ENCODE peak calls at places on chromosomes 12 and 14, in seven cellular contexts. One of them, this sample, is unnamed.

GRCh38 chr12:68483592-68484373 is 126.9 kb upstream of the RAP1B start:
- DNase-seq in activated T-helper 1 cell treated with anti-CD3 and anti-CD28 coated beads, Interleukin-12 subunit alpha, Interleukin-12 subunit beta, Interleukin-2, Interleukin-4 antibody, amounts not matched to agents 30 ng/mL and 10 ng/mL and 1 ng/mL, durations not matched to agents 14 hours and 24 hours and 36 hours: no peak
- DNase-seq in NCI-H1694: no peak
- DNase-seq in activated T-cell treated with anti-CD3 and anti-CD28 coated beads for 1 hour: no peak
- DNase-seq in GM04504: no peak
- DNase-seq in stimulated activated CD8-positive, alpha-beta memory T cell treated with anti-CD3 and anti-CD28 coated beads, Interleukin-12 subunit alpha, Interleukin-12 subunit beta, amount 100 ng/mL, for 4 hours: no peak
- DNase-seq in NCI-H748 treated with DMSO at 0.1 percent for 48 hours: no peak
- DNase-seq in this sample: no peak

GRCh38 chr12:123085046-123085445 is 65.8 kb downstream of the PITPNM2 start:
- DNase-seq in activated T-helper 1 cell treated with anti-CD3 and anti-CD28 coated beads, Interleukin-12 subunit alpha, Interleukin-12 subunit beta, Interleukin-2, Interleukin-4 antibody, amounts not matched to agents 30 ng/mL and 10 ng/mL and 1 ng/mL, durations not matched to agents 14 hours and 24 hours and 36 hours: no peak
- DNase-seq in NCI-H1694: no peak
- DNase-seq in activated T-cell treated with anti-CD3 and anti-CD28 coated beads for 1 hour: no peak
- DNase-seq in GM04504: no peak
- DNase-seq in stimulated activated CD8-positive, alpha-beta memory T cell treated with anti-CD3 and anti-CD28 coated beads, Interleukin-12 subunit alpha, Interleukin-12 subunit beta, amount 100 ng/mL, for 4 hours: no peak
- DNase-seq in NCI-H748 treated with DMSO at 0.1 percent for 48 hours: no peak
- DNase-seq in this sample: no peak

GRCh38 chr12:2323538-2324261 is 270.9 kb downstream of the CACNA1C start:
- DNase-seq in activated T-helper 1 cell treated with anti-CD3 and anti-CD28 coated beads, Interleukin-12 subunit alpha, Interleukin-12 subunit beta, Interleukin-2, Interleukin-4 antibody, amounts not matched to agents 30 ng/mL and 10 ng/mL and 1 ng/mL, durations not matched to agents 14 hours and 24 hours and 36 hours: no peak
- DNase-seq in NCI-H1694: no peak
- DNase-seq in activated T-cell treated with anti-CD3 and anti-CD28 coated beads for 1 hour: no peak
- DNase-seq in GM04504: no peak
- DNase-seq in stimulated activated CD8-positive, alpha-beta memory T cell treated with anti-CD3 and anti-CD28 coated beads, Interleukin-12 subunit alpha, Interleukin-12 subunit beta, amount 100 ng/mL, for 4 hours: no peak
- DNase-seq in NCI-H748 treated with DMSO at 0.1 percent for 48 hours: no peak
- DNase-seq in this sample: peak; percentile 17

GRCh38 chr12:75960086-75960910 is 71.3 kb downstream of the PHLDA1 start:
- DNase-seq in activated T-helper 1 cell treated with anti-CD3 and anti-CD28 coated beads, Interleukin-12 subunit alpha, Interleukin-12 subunit beta, Interleukin-2, Interleukin-4 antibody, amounts not matched to agents 30 ng/mL and 10 ng/mL and 1 ng/mL, durations not matched to agents 14 hours and 24 hours and 36 hours: no peak
- DNase-seq in NCI-H1694: no peak
- DNase-seq in activated T-cell treated with anti-CD3 and anti-CD28 coated beads for 1 hour: no peak
- DNase-seq in GM04504: no peak
- DNase-seq in stimulated activated CD8-positive, alpha-beta memory T cell treated with anti-CD3 and anti-CD28 coated beads, Interleukin-12 subunit alpha, Interleukin-12 subunit beta, amount 100 ng/mL, for 4 hours: no peak
- DNase-seq in NCI-H748 treated with DMSO at 0.1 percent for 48 hours: peak; percentile 36
- DNase-seq in this sample: no peak

GRCh38 chr14:65850429-65851145 is 438.1 kb downstream of the FUT8 start:
- DNase-seq in activated T-helper 1 cell treated with anti-CD3 and anti-CD28 coated beads, Interleukin-12 subunit alpha, Interleukin-12 subunit beta, Interleukin-2, Interleukin-4 antibody, amounts not matched to agents 30 ng/mL and 10 ng/mL and 1 ng/mL, durations not matched to agents 14 hours and 24 hours and 36 hours: peak; percentile 77
- DNase-seq in NCI-H1694: peak; percentile 94
- DNase-seq in activated T-cell treated with anti-CD3 and anti-CD28 coated beads for 1 hour: peak; percentile 28
- DNase-seq in GM04504: no peak
- DNase-seq in stimulated activated CD8-positive, alpha-beta memory T cell treated with anti-CD3 and anti-CD28 coated beads, Interleukin-12 subunit alpha, Interleukin-12 subunit beta, amount 100 ng/mL, for 4 hours: peak; percentile 16
- DNase-seq in NCI-H748 treated with DMSO at 0.1 percent for 48 hours: no peak
- DNase-seq in this sample: no peak

GRCh38 chr14:60775296-60775695 is 40.7 kb downstream of the MNAT1 start:
- DNase-seq in activated T-helper 1 cell treated with anti-CD3 and anti-CD28 coated beads, Interleukin-12 subunit alpha, Interleukin-12 subunit beta, Interleukin-2, Interleukin-4 antibody, amounts not matched to agents 30 ng/mL and 10 ng/mL and 1 ng/mL, durations not matched to agents 14 hours and 24 hours and 36 hours: no peak
- DNase-seq in NCI-H1694: no peak
- DNase-seq in activated T-cell treated with anti-CD3 and anti-CD28 coated beads for 1 hour: no peak
- DNase-seq in GM04504: peak; percentile 10
- DNase-seq in stimulated activated CD8-positive, alpha-beta memory T cell treated with anti-CD3 and anti-CD28 coated beads, Interleukin-12 subunit alpha, Interleukin-12 subunit beta, amount 100 ng/mL, for 4 hours: no peak
- DNase-seq in NCI-H748 treated with DMSO at 0.1 percent for 48 hours: no peak
- DNase-seq in this sample: no peak

GRCh38 chr12:107200394-107200793 is 107.0 kb upstream of the CRY1 start:
- DNase-seq in activated T-helper 1 cell treated with anti-CD3 and anti-CD28 coated beads, Interleukin-12 subunit alpha, Interleukin-12 subunit beta, Interleukin-2, Interleukin-4 antibody, amounts not matched to agents 30 ng/mL and 10 ng/mL and 1 ng/mL, durations not matched to agents 14 hours and 24 hours and 36 hours: no peak
- DNase-seq in NCI-H1694: no peak
- DNase-seq in activated T-cell treated with anti-CD3 and anti-CD28 coated beads for 1 hour: no peak
- DNase-seq in GM04504: no peak
- DNase-seq in stimulated activated CD8-positive, alpha-beta memory T cell treated with anti-CD3 and anti-CD28 coated beads, Interleukin-12 subunit alpha, Interleukin-12 subunit beta, amount 100 ng/mL, for 4 hours: no peak
- DNase-seq in NCI-H748 treated with DMSO at 0.1 percent for 48 hours: no peak
- DNase-seq in this sample: no peak

GRCh38 chr12:68479832-68480291 is 130.8 kb upstream of the RAP1B start:
- DNase-seq in activated T-helper 1 cell treated with anti-CD3 and anti-CD28 coated beads, Interleukin-12 subunit alpha, Interleukin-12 subunit beta, Interleukin-2, Interleukin-4 antibody, amounts not matched to agents 30 ng/mL and 10 ng/mL and 1 ng/mL, durations not matched to agents 14 hours and 24 hours and 36 hours: no peak
- DNase-seq in NCI-H1694: no peak
- DNase-seq in activated T-cell treated with anti-CD3 and anti-CD28 coated beads for 1 hour: no peak
- DNase-seq in GM04504: no peak
- DNase-seq in stimulated activated CD8-positive, alpha-beta memory T cell treated with anti-CD3 and anti-CD28 coated beads, Interleukin-12 subunit alpha, Interleukin-12 subunit beta, amount 100 ng/mL, for 4 hours: no peak
- DNase-seq in NCI-H748 treated with DMSO at 0.1 percent for 48 hours: no peak
- DNase-seq in this sample: no peak

GRCh38 chr14:80692903-80693302 is 248.6 kb downstream of the CEP128 start:
- DNase-seq in activated T-helper 1 cell treated with anti-CD3 and anti-CD28 coated beads, Interleukin-12 subunit alpha, Interleukin-12 subunit beta, Interleukin-2, Interleukin-4 antibody, amounts not matched to agents 30 ng/mL and 10 ng/mL and 1 ng/mL, durations not matched to agents 14 hours and 24 hours and 36 hours: no peak
- DNase-seq in NCI-H1694: no peak
- DNase-seq in activated T-cell treated with anti-CD3 and anti-CD28 coated beads for 1 hour: no peak
- DNase-seq in GM04504: no peak
- DNase-seq in stimulated activated CD8-positive, alpha-beta memory T cell treated with anti-CD3 and anti-CD28 coated beads, Interleukin-12 subunit alpha, Interleukin-12 subunit beta, amount 100 ng/mL, for 4 hours: no peak
- DNase-seq in NCI-H748 treated with DMSO at 0.1 percent for 48 hours: no peak
- DNase-seq in this sample: no peak

GRCh38 chr12:94059394-94060368 is 88.7 kb upstream of the PLXNC1 start:
- DNase-seq in activated T-helper 1 cell treated with anti-CD3 and anti-CD28 coated beads, Interleukin-12 subunit alpha, Interleukin-12 subunit beta, Interleukin-2, Interleukin-4 antibody, amounts not matched to agents 30 ng/mL and 10 ng/mL and 1 ng/mL, durations not matched to agents 14 hours and 24 hours and 36 hours: no peak
- DNase-seq in NCI-H1694: no peak
- DNase-seq in activated T-cell treated with anti-CD3 and anti-CD28 coated beads for 1 hour: no peak
- DNase-seq in GM04504: no peak
- DNase-seq in stimulated activated CD8-positive, alpha-beta memory T cell treated with anti-CD3 and anti-CD28 coated beads, Interleukin-12 subunit alpha, Interleukin-12 subunit beta, amount 100 ng/mL, for 4 hours: no peak
- DNase-seq in NCI-H748 treated with DMSO at 0.1 percent for 48 hours: no peak
- DNase-seq in this sample: no peak

GRCh38 chr12:112599871-112600270 is 181.1 kb downstream of the PTPN11 start:
- DNase-seq in activated T-helper 1 cell treated with anti-CD3 and anti-CD28 coated beads, Interleukin-12 subunit alpha, Interleukin-12 subunit beta, Interleukin-2, Interleukin-4 antibody, amounts not matched to agents 30 ng/mL and 10 ng/mL and 1 ng/mL, durations not matched to agents 14 hours and 24 hours and 36 hours: no peak
- DNase-seq in NCI-H1694: no peak
- DNase-seq in activated T-cell treated with anti-CD3 and anti-CD28 coated beads for 1 hour: no peak
- DNase-seq in GM04504: no peak
- DNase-seq in stimulated activated CD8-positive, alpha-beta memory T cell treated with anti-CD3 and anti-CD28 coated beads, Interleukin-12 subunit alpha, Interleukin-12 subunit beta, amount 100 ng/mL, for 4 hours: no peak
- DNase-seq in NCI-H748 treated with DMSO at 0.1 percent for 48 hours: no peak
- DNase-seq in this sample: no peak

GRCh38 chr12:34294137-34294536 is 271.8 kb downstream of the ALG10 start:
- DNase-seq in activated T-helper 1 cell treated with anti-CD3 and anti-CD28 coated beads, Interleukin-12 subunit alpha, Interleukin-12 subunit beta, Interleukin-2, Interleukin-4 antibody, amounts not matched to agents 30 ng/mL and 10 ng/mL and 1 ng/mL, durations not matched to agents 14 hours and 24 hours and 36 hours: no peak
- DNase-seq in NCI-H1694: no peak
- DNase-seq in activated T-cell treated with anti-CD3 and anti-CD28 coated beads for 1 hour: no peak
- DNase-seq in GM04504: no peak
- DNase-seq in stimulated activated CD8-positive, alpha-beta memory T cell treated with anti-CD3 and anti-CD28 coated beads, Interleukin-12 subunit alpha, Interleukin-12 subunit beta, amount 100 ng/mL, for 4 hours: no peak
- DNase-seq in NCI-H748 treated with DMSO at 0.1 percent for 48 hours: no peak
- DNase-seq in this sample: no peak

GRCh38 chr12:53736602-53737493 is 9.6 kb upstream of the CALCOCO1 start:
- DNase-seq in activated T-helper 1 cell treated with anti-CD3 and anti-CD28 coated beads, Interleukin-12 subunit alpha, Interleukin-12 subunit beta, Interleukin-2, Interleukin-4 antibody, amounts not matched to agents 30 ng/mL and 10 ng/mL and 1 ng/mL, durations not matched to agents 14 hours and 24 hours and 36 hours: no peak
- DNase-seq in NCI-H1694: peak; percentile 60
- DNase-seq in activated T-cell treated with anti-CD3 and anti-CD28 coated beads for 1 hour: no peak
- DNase-seq in GM04504: no peak
- DNase-seq in stimulated activated CD8-positive, alpha-beta memory T cell treated with anti-CD3 and anti-CD28 coated beads, Interleukin-12 subunit alpha, Interleukin-12 subunit beta, amount 100 ng/mL, for 4 hours: no peak
- DNase-seq in NCI-H748 treated with DMSO at 0.1 percent for 48 hours: no peak
- DNase-seq in this sample: no peak

GRCh38 chr12:49253033-49253623 is 11.8 kb upstream of the TUBA1C start:
- DNase-seq in activated T-helper 1 cell treated with anti-CD3 and anti-CD28 coated beads, Interleukin-12 subunit alpha, Interleukin-12 subunit beta, Interleukin-2, Interleukin-4 antibody, amounts not matched to agents 30 ng/mL and 10 ng/mL and 1 ng/mL, durations not matched to agents 14 hours and 24 hours and 36 hours: no peak
- DNase-seq in NCI-H1694: no peak
- DNase-seq in activated T-cell treated with anti-CD3 and anti-CD28 coated beads for 1 hour: no peak
- DNase-seq in GM04504: no peak
- DNase-seq in stimulated activated CD8-positive, alpha-beta memory T cell treated with anti-CD3 and anti-CD28 coated beads, Interleukin-12 subunit alpha, Interleukin-12 subunit beta, amount 100 ng/mL, for 4 hours: no peak
- DNase-seq in NCI-H748 treated with DMSO at 0.1 percent for 48 hours: no peak
- DNase-seq in this sample: no peak

GRCh38 chr12:49335955-49336644 is 888 bp downstream of the C1QL4 start:
- DNase-seq in activated T-helper 1 cell treated with anti-CD3 and anti-CD28 coated beads, Interleukin-12 subunit alpha, Interleukin-12 subunit beta, Interleukin-2, Interleukin-4 antibody, amounts not matched to agents 30 ng/mL and 10 ng/mL and 1 ng/mL, durations not matched to agents 14 hours and 24 hours and 36 hours: no peak
- DNase-seq in NCI-H1694: no peak
- DNase-seq in activated T-cell treated with anti-CD3 and anti-CD28 coated beads for 1 hour: no peak
- DNase-seq in GM04504: no peak
- DNase-seq in stimulated activated CD8-positive, alpha-beta memory T cell treated with anti-CD3 and anti-CD28 coated beads, Interleukin-12 subunit alpha, Interleukin-12 subunit beta, amount 100 ng/mL, for 4 hours: no peak
- DNase-seq in NCI-H748 treated with DMSO at 0.1 percent for 48 hours: no peak
- DNase-seq in this sample: no peak

GRCh38 chr12:87280356-87280755 is 748.8 kb downstream of the C12orf50 start:
- DNase-seq in activated T-helper 1 cell treated with anti-CD3 and anti-CD28 coated beads, Interleukin-12 subunit alpha, Interleukin-12 subunit beta, Interleukin-2, Interleukin-4 antibody, amounts not matched to agents 30 ng/mL and 10 ng/mL and 1 ng/mL, durations not matched to agents 14 hours and 24 hours and 36 hours: no peak
- DNase-seq in NCI-H1694: no peak
- DNase-seq in activated T-cell treated with anti-CD3 and anti-CD28 coated beads for 1 hour: no peak
- DNase-seq in GM04504: no peak
- DNase-seq in stimulated activated CD8-positive, alpha-beta memory T cell treated with anti-CD3 and anti-CD28 coated beads, Interleukin-12 subunit alpha, Interleukin-12 subunit beta, amount 100 ng/mL, for 4 hours: no peak
- DNase-seq in NCI-H748 treated with DMSO at 0.1 percent for 48 hours: no peak
- DNase-seq in this sample: no peak

GRCh38 chr12:1099158-1099557 is 108.1 kb downstream of the ERC1 start:
- DNase-seq in activated T-helper 1 cell treated with anti-CD3 and anti-CD28 coated beads, Interleukin-12 subunit alpha, Interleukin-12 subunit beta, Interleukin-2, Interleukin-4 antibody, amounts not matched to agents 30 ng/mL and 10 ng/mL and 1 ng/mL, durations not matched to agents 14 hours and 24 hours and 36 hours: no peak
- DNase-seq in NCI-H1694: no peak
- DNase-seq in activated T-cell treated with anti-CD3 and anti-CD28 coated beads for 1 hour: no peak
- DNase-seq in GM04504: no peak
- DNase-seq in stimulated activated CD8-positive, alpha-beta memory T cell treated with anti-CD3 and anti-CD28 coated beads, Interleukin-12 subunit alpha, Interleukin-12 subunit beta, amount 100 ng/mL, for 4 hours: no peak
- DNase-seq in NCI-H748 treated with DMSO at 0.1 percent for 48 hours: no peak
- DNase-seq in this sample: no peak

GRCh38 chr12:49296836-49297694 is 2.1 kb downstream of the PRPH start:
- DNase-seq in activated T-helper 1 cell treated with anti-CD3 and anti-CD28 coated beads, Interleukin-12 subunit alpha, Interleukin-12 subunit beta, Interleukin-2, Interleukin-4 antibody, amounts not matched to agents 30 ng/mL and 10 ng/mL and 1 ng/mL, durations not matched to agents 14 hours and 24 hours and 36 hours: no peak
- DNase-seq in NCI-H1694: no peak
- DNase-seq in activated T-cell treated with anti-CD3 and anti-CD28 coated beads for 1 hour: no peak
- DNase-seq in GM04504: no peak
- DNase-seq in stimulated activated CD8-positive, alpha-beta memory T cell treated with anti-CD3 and anti-CD28 coated beads, Interleukin-12 subunit alpha, Interleukin-12 subunit beta, amount 100 ng/mL, for 4 hours: no peak
- DNase-seq in NCI-H748 treated with DMSO at 0.1 percent for 48 hours: peak; percentile 74
- DNase-seq in this sample: no peak

GRCh38 chr14:41167040-41167439 is 439.6 kb upstream of the LRFN5 start:
- DNase-seq in activated T-helper 1 cell treated with anti-CD3 and anti-CD28 coated beads, Interleukin-12 subunit alpha, Interleukin-12 subunit beta, Interleukin-2, Interleukin-4 antibody, amounts not matched to agents 30 ng/mL and 10 ng/mL and 1 ng/mL, durations not matched to agents 14 hours and 24 hours and 36 hours: no peak
- DNase-seq in NCI-H1694: no peak
- DNase-seq in activated T-cell treated with anti-CD3 and anti-CD28 coated beads for 1 hour: no peak
- DNase-seq in GM04504: no peak
- DNase-seq in stimulated activated CD8-positive, alpha-beta memory T cell treated with anti-CD3 and anti-CD28 coated beads, Interleukin-12 subunit alpha, Interleukin-12 subunit beta, amount 100 ng/mL, for 4 hours: no peak
- DNase-seq in NCI-H748 treated with DMSO at 0.1 percent for 48 hours: peak; percentile 98
- DNase-seq in this sample: no peak

GRCh38 chr12:93664573-93665138 is 12.5 kb upstream of the CRADD start:
- DNase-seq in activated T-helper 1 cell treated with anti-CD3 and anti-CD28 coated beads, Interleukin-12 subunit alpha, Interleukin-12 subunit beta, Interleukin-2, Interleukin-4 antibody, amounts not matched to agents 30 ng/mL and 10 ng/mL and 1 ng/mL, durations not matched to agents 14 hours and 24 hours and 36 hours: no peak
- DNase-seq in NCI-H1694: no peak
- DNase-seq in activated T-cell treated with anti-CD3 and anti-CD28 coated beads for 1 hour: no peak
- DNase-seq in GM04504: no peak
- DNase-seq in stimulated activated CD8-positive, alpha-beta memory T cell treated with anti-CD3 and anti-CD28 coated beads, Interleukin-12 subunit alpha, Interleukin-12 subunit beta, amount 100 ng/mL, for 4 hours: no peak
- DNase-seq in NCI-H748 treated with DMSO at 0.1 percent for 48 hours: no peak
- DNase-seq in this sample: no peak

GRCh38 chr12:105330283-105330937 is at the start of gene C12orf75:
- DNase-seq in activated T-helper 1 cell treated with anti-CD3 and anti-CD28 coated beads, Interleukin-12 subunit alpha, Interleukin-12 subunit beta, Interleukin-2, Interleukin-4 antibody, amounts not matched to agents 30 ng/mL and 10 ng/mL and 1 ng/mL, durations not matched to agents 14 hours and 24 hours and 36 hours: peak; percentile 93
- DNase-seq in NCI-H1694: peak; percentile 52
- DNase-seq in activated T-cell treated with anti-CD3 and anti-CD28 coated beads for 1 hour: peak; percentile 71
- DNase-seq in GM04504: peak; percentile 59
- DNase-seq in stimulated activated CD8-positive, alpha-beta memory T cell treated with anti-CD3 and anti-CD28 coated beads, Interleukin-12 subunit alpha, Interleukin-12 subunit beta, amount 100 ng/mL, for 4 hours: peak; percentile 78
- DNase-seq in NCI-H748 treated with DMSO at 0.1 percent for 48 hours: peak; percentile 61
- DNase-seq in this sample: peak; percentile 91

GRCh38 chr14:61203059-61203753 is 77.9 kb downstream of the TMEM30B start:
- DNase-seq in activated T-helper 1 cell treated with anti-CD3 and anti-CD28 coated beads, Interleukin-12 subunit alpha, Interleukin-12 subunit beta, Interleukin-2, Interleukin-4 antibody, amounts not matched to agents 30 ng/mL and 10 ng/mL and 1 ng/mL, durations not matched to agents 14 hours and 24 hours and 36 hours: no peak
- DNase-seq in NCI-H1694: no peak
- DNase-seq in activated T-cell treated with anti-CD3 and anti-CD28 coated beads for 1 hour: no peak
- DNase-seq in GM04504: no peak
- DNase-seq in stimulated activated CD8-positive, alpha-beta memory T cell treated with anti-CD3 and anti-CD28 coated beads, Interleukin-12 subunit alpha, Interleukin-12 subunit beta, amount 100 ng/mL, for 4 hours: no peak
- DNase-seq in NCI-H748 treated with DMSO at 0.1 percent for 48 hours: no peak
- DNase-seq in this sample: no peak

GRCh38 chr12:1592444-1593231 is 1.7 kb downstream of the FBXL14 start:
- DNase-seq in activated T-helper 1 cell treated with anti-CD3 and anti-CD28 coated beads, Interleukin-12 subunit alpha, Interleukin-12 subunit beta, Interleukin-2, Interleukin-4 antibody, amounts not matched to agents 30 ng/mL and 10 ng/mL and 1 ng/mL, durations not matched to agents 14 hours and 24 hours and 36 hours: peak; percentile 60
- DNase-seq in NCI-H1694: peak; percentile 21
- DNase-seq in activated T-cell treated with anti-CD3 and anti-CD28 coated beads for 1 hour: peak; percentile 46
- DNase-seq in GM04504: no peak
- DNase-seq in stimulated activated CD8-positive, alpha-beta memory T cell treated with anti-CD3 and anti-CD28 coated beads, Interleukin-12 subunit alpha, Interleukin-12 subunit beta, amount 100 ng/mL, for 4 hours: peak; percentile 37
- DNase-seq in NCI-H748 treated with DMSO at 0.1 percent for 48 hours: peak; percentile 52
- DNase-seq in this sample: no peak

GRCh38 chr12:22874151-22874550 is 249.2 kb downstream of the ETNK1 start:
- DNase-seq in activated T-helper 1 cell treated with anti-CD3 and anti-CD28 coated beads, Interleukin-12 subunit alpha, Interleukin-12 subunit beta, Interleukin-2, Interleukin-4 antibody, amounts not matched to agents 30 ng/mL and 10 ng/mL and 1 ng/mL, durations not matched to agents 14 hours and 24 hours and 36 hours: no peak
- DNase-seq in NCI-H1694: no peak
- DNase-seq in activated T-cell treated with anti-CD3 and anti-CD28 coated beads for 1 hour: no peak
- DNase-seq in GM04504: no peak
- DNase-seq in stimulated activated CD8-positive, alpha-beta memory T cell treated with anti-CD3 and anti-CD28 coated beads, Interleukin-12 subunit alpha, Interleukin-12 subunit beta, amount 100 ng/mL, for 4 hours: no peak
- DNase-seq in NCI-H748 treated with DMSO at 0.1 percent for 48 hours: no peak
- DNase-seq in this sample: no peak

GRCh38 chr14:100282083-100282350 is 24.2 kb downstream of the SLC25A29 start:
- DNase-seq in activated T-helper 1 cell treated with anti-CD3 and anti-CD28 coated beads, Interleukin-12 subunit alpha, Interleukin-12 subunit beta, Interleukin-2, Interleukin-4 antibody, amounts not matched to agents 30 ng/mL and 10 ng/mL and 1 ng/mL, durations not matched to agents 14 hours and 24 hours and 36 hours: no peak
- DNase-seq in NCI-H1694: no peak
- DNase-seq in activated T-cell treated with anti-CD3 and anti-CD28 coated beads for 1 hour: no peak
- DNase-seq in GM04504: no peak
- DNase-seq in stimulated activated CD8-positive, alpha-beta memory T cell treated with anti-CD3 and anti-CD28 coated beads, Interleukin-12 subunit alpha, Interleukin-12 subunit beta, amount 100 ng/mL, for 4 hours: no peak
- DNase-seq in NCI-H748 treated with DMSO at 0.1 percent for 48 hours: no peak
- DNase-seq in this sample: no peak

GRCh38 chr14:38209572-38210159 is 2.0 kb downstream of the SSTR1 start:
- DNase-seq in activated T-helper 1 cell treated with anti-CD3 and anti-CD28 coated beads, Interleukin-12 subunit alpha, Interleukin-12 subunit beta, Interleukin-2, Interleukin-4 antibody, amounts not matched to agents 30 ng/mL and 10 ng/mL and 1 ng/mL, durations not matched to agents 14 hours and 24 hours and 36 hours: no peak
- DNase-seq in NCI-H1694: no peak
- DNase-seq in activated T-cell treated with anti-CD3 and anti-CD28 coated beads for 1 hour: no peak
- DNase-seq in GM04504: no peak
- DNase-seq in stimulated activated CD8-positive, alpha-beta memory T cell treated with anti-CD3 and anti-CD28 coated beads, Interleukin-12 subunit alpha, Interleukin-12 subunit beta, amount 100 ng/mL, for 4 hours: no peak
- DNase-seq in NCI-H748 treated with DMSO at 0.1 percent for 48 hours: no peak
- DNase-seq in this sample: no peak

GRCh38 chr14:25048170-25049126 is 1.5 kb downstream of the STXBP6 start:
- DNase-seq in activated T-helper 1 cell treated with anti-CD3 and anti-CD28 coated beads, Interleukin-12 subunit alpha, Interleukin-12 subunit beta, Interleukin-2, Interleukin-4 antibody, amounts not matched to agents 30 ng/mL and 10 ng/mL and 1 ng/mL, durations not matched to agents 14 hours and 24 hours and 36 hours: no peak
- DNase-seq in NCI-H1694: no peak
- DNase-seq in activated T-cell treated with anti-CD3 and anti-CD28 coated beads for 1 hour: no peak
- DNase-seq in GM04504: no peak
- DNase-seq in stimulated activated CD8-positive, alpha-beta memory T cell treated with anti-CD3 and anti-CD28 coated beads, Interleukin-12 subunit alpha, Interleukin-12 subunit beta, amount 100 ng/mL, for 4 hours: no peak
- DNase-seq in NCI-H748 treated with DMSO at 0.1 percent for 48 hours: no peak
- DNase-seq in this sample: no peak

GRCh38 chr12:111248221-111248620 is 120.7 kb downstream of the PHETA1 start:
- DNase-seq in activated T-helper 1 cell treated with anti-CD3 and anti-CD28 coated beads, Interleukin-12 subunit alpha, Interleukin-12 subunit beta, Interleukin-2, Interleukin-4 antibody, amounts not matched to agents 30 ng/mL and 10 ng/mL and 1 ng/mL, durations not matched to agents 14 hours and 24 hours and 36 hours: no peak
- DNase-seq in NCI-H1694: no peak
- DNase-seq in activated T-cell treated with anti-CD3 and anti-CD28 coated beads for 1 hour: no peak
- DNase-seq in GM04504: no peak
- DNase-seq in stimulated activated CD8-positive, alpha-beta memory T cell treated with anti-CD3 and anti-CD28 coated beads, Interleukin-12 subunit alpha, Interleukin-12 subunit beta, amount 100 ng/mL, for 4 hours: no peak
- DNase-seq in NCI-H748 treated with DMSO at 0.1 percent for 48 hours: no peak
- DNase-seq in this sample: no peak

GRCh38 chr12:122684297-122684696 is 18.9 kb downstream of the HCAR2 start:
- DNase-seq in activated T-helper 1 cell treated with anti-CD3 and anti-CD28 coated beads, Interleukin-12 subunit alpha, Interleukin-12 subunit beta, Interleukin-2, Interleukin-4 antibody, amounts not matched to agents 30 ng/mL and 10 ng/mL and 1 ng/mL, durations not matched to agents 14 hours and 24 hours and 36 hours: no peak
- DNase-seq in NCI-H1694: no peak
- DNase-seq in activated T-cell treated with anti-CD3 and anti-CD28 coated beads for 1 hour: no peak
- DNase-seq in GM04504: no peak
- DNase-seq in stimulated activated CD8-positive, alpha-beta memory T cell treated with anti-CD3 and anti-CD28 coated beads, Interleukin-12 subunit alpha, Interleukin-12 subunit beta, amount 100 ng/mL, for 4 hours: no peak
- DNase-seq in NCI-H748 treated with DMSO at 0.1 percent for 48 hours: no peak
- DNase-seq in this sample: no peak

GRCh38 chr14:95039259-95039992 is 117.9 kb downstream of the DICER1 start:
- DNase-seq in activated T-helper 1 cell treated with anti-CD3 and anti-CD28 coated beads, Interleukin-12 subunit alpha, Interleukin-12 subunit beta, Interleukin-2, Interleukin-4 antibody, amounts not matched to agents 30 ng/mL and 10 ng/mL and 1 ng/mL, durations not matched to agents 14 hours and 24 hours and 36 hours: no peak
- DNase-seq in NCI-H1694: no peak
- DNase-seq in activated T-cell treated with anti-CD3 and anti-CD28 coated beads for 1 hour: no peak
- DNase-seq in GM04504: no peak
- DNase-seq in stimulated activated CD8-positive, alpha-beta memory T cell treated with anti-CD3 and anti-CD28 coated beads, Interleukin-12 subunit alpha, Interleukin-12 subunit beta, amount 100 ng/mL, for 4 hours: no peak
- DNase-seq in NCI-H748 treated with DMSO at 0.1 percent for 48 hours: no peak
- DNase-seq in this sample: no peak

This sample was measured in GDM1.